ENCODE peak calls at places on chromosome 15, in five cellular contexts. N is tibial artery, K is Calu3, P is endothelial cell, A is AG04450. D is an unnamed sample.

GRCh38 chr15:62165029-62165792 is at the start of gene C2CD4B:
- DNase-seq in N (peak; percentile 67), K (peak; percentile 97), P (peak; percentile 73), A (no peak), D (no peak)

GRCh38 chr15:44726568-44727461 is 9.5 kb upstream of the TRIM69 start:
- DNase-seq in N (no peak), K (peak; percentile 28), P (no peak), A (peak; percentile 78), D (no peak)

GRCh38 chr15:69390575-69390974 is 23.6 kb upstream of the KIF23 start:
- DNase-seq in N (no peak), K (no peak), P (no peak), A (no peak), D (no peak)

GRCh38 chr15:79329186-79329611 is 18.3 kb downstream of the TMED3 start:
- DNase-seq in N (no peak), K (no peak), P (no peak), A (peak; percentile 11), D (no peak)

GRCh38 chr15:48358681-48359152 is 27.5 kb downstream of the DUT start:
- DNase-seq in N (no peak), K (no peak), P (no peak), A (no peak), D (no peak)

GRCh38 chr15:56815247-56815646 is 81.9 kb upstream of the ZNF280D start:
- DNase-seq in N (no peak), K (peak; percentile 86), P (no peak), A (no peak), D (no peak)

GRCh38 chr15:53197426-53197839 is 407.3 kb upstream of the ONECUT1 start:
- DNase-seq in N (no peak), K (peak; percentile 78), P (peak; percentile 84), A (no peak), D (peak; percentile 85)

GRCh38 chr15:82140859-82141258 is 95.0 kb upstream of the MEX3B start:
- DNase-seq in N (no peak), K (peak; percentile 54), P (no peak), A (no peak), D (no peak)

GRCh38 chr15:73982251-73982962 is 9.7 kb downstream of the STOML1 start:
- DNase-seq in N (peak; percentile 91), K (peak; percentile 75), P (no peak), A (peak; percentile 58), D (no peak)

GRCh38 chr15:28267727-28268126 is 54.3 kb downstream of the HERC2 start:
- DNase-seq in N (no peak), K (no peak), P (no peak), A (no peak), D (no peak)

GRCh38 chr15:91973481-91973880 is 120.0 kb downstream of the SLCO3A1 start:
- DNase-seq in N (no peak), K (no peak), P (no peak), A (no peak), D (no peak)
- TF ChIP-seq CTCF in N (no peak), K (no peak), P (no peak), A (no peak), D (no peak)

GRCh38 chr15:22903427-22903826 is 65.0 kb downstream of the NIPA2 start:
- DNase-seq in N (no peak), K (no peak), P (no peak), A (no peak), D (no peak)
- TF ChIP-seq CTCF in N (no peak), K (no peak), P (no peak), A (no peak), D (no peak)

DNA sequence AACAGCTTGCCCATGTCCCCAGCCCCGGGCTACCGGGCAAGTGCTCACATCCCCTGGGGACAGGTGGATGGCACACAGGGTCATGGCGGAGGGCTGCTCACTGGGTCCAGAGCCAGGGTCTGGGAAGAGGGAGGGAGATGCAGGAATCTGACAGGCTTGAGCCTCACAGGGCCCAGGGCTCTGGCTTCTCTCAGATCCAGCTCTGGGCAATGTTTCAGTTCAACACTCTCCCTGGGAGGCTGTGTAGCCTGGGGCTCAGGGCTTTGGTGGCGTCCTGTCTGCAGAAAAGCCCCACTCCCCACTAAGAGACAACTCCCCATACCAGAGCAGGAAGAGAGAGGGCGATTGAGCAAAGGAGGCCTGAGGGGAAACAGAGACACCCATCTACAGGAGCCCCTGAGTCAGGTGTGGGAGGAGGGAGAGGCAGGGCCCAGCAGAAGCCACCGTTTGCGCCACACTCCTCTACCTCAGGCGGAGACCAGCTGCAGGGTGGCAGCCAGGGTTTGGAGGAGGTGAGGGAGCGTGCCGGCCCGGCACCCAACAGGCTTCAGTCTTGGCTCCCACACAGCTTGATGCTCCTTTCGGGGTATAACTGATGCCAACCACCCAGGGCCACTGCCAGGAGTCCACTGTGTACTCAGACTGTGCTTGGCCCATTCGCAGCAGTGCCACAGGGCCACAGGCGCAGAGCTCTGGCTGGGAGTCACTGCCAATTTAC is 16.8 kb upstream of the SRP14 start:
- DNase-seq in N (peak; percentile 55), K (no peak), P (no peak), A (no peak), D (no peak)
- TF ChIP-seq CTCF in N (no peak), K (no peak), P (no peak), A (no peak), D (no peak)

GRCh38 chr15:65069179-65069578 is 1.4 kb upstream of the RASL12 start:
- DNase-seq in N (no peak), K (no peak), P (no peak), A (peak; percentile 99), D (no peak)
- TF ChIP-seq CTCF in N (no peak), K (no peak), P (no peak), A (no peak), D (no peak)